ENCODE peak calls at places on chromosomes 5 and 9, in eight cellular contexts. X, M, O, F, J, Y, T and C are unnamed samples. For H3K4me1 and H3K27me3, the result is how much of the 10 kb centered on the place peaks cover.

GRCh38 chr5:157308826-157309465 is 43.0 kb downstream of the CYFIP2 start:
- DNase-seq in O (no peak), X (no peak), T (no peak), Y (no peak), F (no peak), J (peak), M (no peak), C (no peak)

GRCh38 chr5:65721050-65721774 is 697 bp downstream of the SGTB start:
- DNase-seq in J (no peak), Y (peak), F (peak), X (peak), T (peak), O (peak), M (peak), C (peak)

GRCh38 chr9:97109194-97109811 is 70.4 kb upstream of the CTSV start:
- DNase-seq in T (no peak), Y (no peak), O (no peak), J (peak), M (no peak), F (no peak), X (no peak), C (no peak)

GRCh38 chr9:128382261-128382660 is 11.1 kb downstream of the URM1 start:
- DNase-seq in F (no peak), Y (no peak), M (no peak), T (no peak), J (no peak), O (no peak), X (no peak), C (no peak)

GRCh38 chr9:14961372-14962068 is 51.3 kb upstream of the FREM1 start:
- DNase-seq in F (no peak), X (no peak), T (no peak), O (no peak), M (no peak), J (no peak), Y (no peak), C (no peak)

GRCh38 chr9:88529496-88529895 is 5.5 kb upstream of the NXNL2 start:
- DNase-seq in F (no peak), O (no peak), T (no peak), M (no peak), J (no peak), X (no peak), Y (no peak), C (no peak)

GRCh38 chr9:16074962-16075361 is 522.1 kb downstream of the CCDC171 start:
- DNase-seq in M (no peak), J (no peak), O (no peak), X (no peak), T (no peak), F (no peak), Y (no peak), C (no peak)

GRCh38 chr5:129500101-129500500 is 40.0 kb downstream of the ADAMTS19 start:
- DNase-seq in M (no peak), X (no peak), J (no peak), O (no peak), Y (no peak), F (no peak), T (no peak), C (no peak)

GRCh38 chr5:168433982-168434381 is 52.3 kb upstream of the RARS1 start:
- DNase-seq in J (no peak), Y (no peak), O (no peak), T (no peak), M (no peak), X (no peak), F (no peak), C (no peak)

GRCh38 chr9:97293207-97293721 is 14.2 kb upstream of the CCDC180 start:
- DNase-seq in Y (no peak), T (no peak), X (peak), O (peak), J (no peak), M (peak), F (no peak), C (peak)

GRCh38 chr9:132481467-132481866 is 71.5 kb downstream of the CFAP77 start:
- DNase-seq in J (no peak), F (no peak), X (no peak), Y (no peak), O (no peak), T (no peak), M (no peak), C (no peak)

GRCh38 chr5:136656811-136657210 is 291.5 kb upstream of the TRPC7 start:
- DNase-seq in J (no peak), X (no peak), M (no peak), O (no peak), F (no peak), T (no peak), Y (no peak), C (no peak)

GRCh38 chr5:35308391-35308790 is 78.1 kb upstream of the PRLR start:
- DNase-seq in O (no peak), Y (no peak), M (no peak), T (no peak), X (no peak), J (no peak), F (no peak), C (no peak)

GRCh38 chr5:4258170-4258569 is 662.5 kb downstream of the IRX1 start:
- DNase-seq in J (no peak), O (no peak), F (no peak), T (no peak), Y (no peak), X (no peak), M (no peak), C (no peak)

GRCh38 chr5:137446611-137447010 is 52.5 kb downstream of the SPOCK1 start:
- DNase-seq in O (no peak), X (no peak), M (no peak), F (no peak), Y (no peak), T (no peak), J (no peak), C (no peak)

GRCh38 chr9:38619556-38620447 is 594 bp downstream of the ANKRD18A start:
- DNase-seq in O (no peak), J (no peak), X (no peak), Y (no peak), M (no peak), F (peak), T (no peak), C (no peak)

GRCh38 chr5:40171971-40172370 is 507.7 kb upstream of the PTGER4 start:
- DNase-seq in X (no peak), Y (no peak), T (no peak), O (no peak), J (no peak), M (no peak), F (no peak), C (no peak)

GRCh38 chr9:6054280-6055099 is 39.1 kb upstream of the RANBP6 start:
- DNase-seq in X (peak), J (no peak), Y (no peak), T (no peak), M (peak), O (no peak), F (peak), C (peak)

DNA sequence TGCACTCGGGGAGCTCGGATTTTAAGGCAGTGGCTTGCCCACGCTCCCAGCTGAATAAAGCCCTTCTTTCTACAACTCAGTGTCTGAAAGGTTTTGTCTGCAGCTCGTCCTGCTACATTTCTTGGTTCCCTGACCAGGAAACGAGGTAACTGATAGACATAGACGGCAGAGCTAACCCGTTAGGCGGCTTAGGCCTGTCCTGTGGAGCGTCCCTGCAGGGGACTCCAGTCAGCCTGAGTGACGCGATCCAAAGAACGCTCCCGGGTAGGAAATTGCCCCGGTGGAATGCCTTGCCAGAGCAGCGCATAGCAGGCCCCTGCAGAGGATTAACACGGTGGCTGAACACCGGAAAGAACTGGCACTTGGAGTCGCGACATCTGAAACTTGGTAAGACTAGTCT is 1.8 kb upstream of the SELENOP start:
- DNase-seq in X (no peak), T (no peak), J (no peak), F (no peak), M (no peak), O (peak), Y (no peak), C (no peak)
- H3K4me3 ChIP-seq in X (peak), T (no peak), J (no peak), F (no peak), M (no peak), O (peak), Y (no peak), C (no peak)

GRCh38 chr9:20703146-20703545 is 19.1 kb downstream of the FOCAD start:
- DNase-seq in O (no peak), Y (no peak), F (no peak), J (no peak), M (no peak), T (no peak), X (no peak), C (no peak)
- H3K4me1 ChIP-seq in O (under half), Y (under half), F (under half), J (under half), M (under half), T (under half), X (under half), C (under half)

GRCh38 chr9:138069731-138070456 is 192.3 kb downstream of the CACNA1B start:
- DNase-seq in Y (peak), M (no peak), F (no peak), J (no peak), O (no peak), X (no peak), T (peak), C (no peak)

GRCh38 chr9:138072161-138072842 is 194.7 kb downstream of the CACNA1B start:
- DNase-seq in T (peak), F (no peak), J (no peak), X (no peak), M (no peak), Y (peak), O (no peak), C (peak)

GRCh38 chr9:138071731-138072130 is 194.1 kb downstream of the CACNA1B start:
- DNase-seq in F (no peak), J (no peak), Y (peak), M (no peak), O (no peak), X (no peak), T (peak), C (peak)

GRCh38 chr9:138071292-138071691 is 193.7 kb downstream of the CACNA1B start:
- DNase-seq in X (no peak), F (no peak), O (no peak), Y (no peak), T (peak), J (no peak), M (no peak), C (no peak)

DNA sequence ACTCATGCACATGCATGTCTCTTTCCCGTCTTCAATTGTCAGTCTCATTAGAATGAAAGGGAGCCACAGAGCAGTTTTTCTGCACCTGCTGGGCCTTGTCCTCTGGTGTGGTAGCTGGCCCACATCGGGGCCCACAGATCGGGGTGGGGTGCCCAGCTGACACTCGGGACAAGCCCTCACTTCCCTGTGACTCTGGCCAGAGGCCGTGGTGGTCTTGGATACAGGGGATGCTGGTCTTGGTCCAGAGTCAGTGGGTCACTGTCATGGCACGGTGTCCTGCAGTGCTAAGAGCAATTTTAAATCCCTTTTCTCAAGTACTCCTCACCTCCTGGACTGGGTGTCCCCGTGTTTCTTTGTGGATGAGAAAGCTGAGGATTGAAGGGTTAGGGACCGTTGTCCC is 193.2 kb downstream of the CACNA1B start:
- DNase-seq in X (no peak), O (no peak), Y (peak), T (peak), F (no peak), J (no peak), M (no peak), C (no peak)
- H3K27me3 ChIP-seq in X (under half), O (under half), Y (under half), T (under half), F (under half), J (under half), M (half or more), C (under half)

GRCh38 chr9:129936222-129936621 is 101.0 kb downstream of the USP20 start:
- DNase-seq in O (no peak), Y (no peak), J (no peak), T (no peak), X (no peak), M (no peak), F (no peak), C (no peak)

GRCh38 chr9:129933215-129933614 is 98.0 kb downstream of the USP20 start:
- DNase-seq in Y (no peak), F (no peak), J (no peak), X (no peak), M (no peak), T (no peak), O (no peak), C (no peak)

GRCh38 chr9:129933709-129934586 is 98.7 kb downstream of the USP20 start:
- DNase-seq in F (no peak), M (no peak), Y (no peak), J (no peak), O (no peak), T (no peak), X (no peak), C (peak)

GRCh38 chr9:129939426-129939825 is 103.6 kb downstream of the FNBP1 start:
- DNase-seq in O (no peak), T (no peak), F (no peak), Y (no peak), M (no peak), X (no peak), J (no peak), C (no peak)

DNA sequence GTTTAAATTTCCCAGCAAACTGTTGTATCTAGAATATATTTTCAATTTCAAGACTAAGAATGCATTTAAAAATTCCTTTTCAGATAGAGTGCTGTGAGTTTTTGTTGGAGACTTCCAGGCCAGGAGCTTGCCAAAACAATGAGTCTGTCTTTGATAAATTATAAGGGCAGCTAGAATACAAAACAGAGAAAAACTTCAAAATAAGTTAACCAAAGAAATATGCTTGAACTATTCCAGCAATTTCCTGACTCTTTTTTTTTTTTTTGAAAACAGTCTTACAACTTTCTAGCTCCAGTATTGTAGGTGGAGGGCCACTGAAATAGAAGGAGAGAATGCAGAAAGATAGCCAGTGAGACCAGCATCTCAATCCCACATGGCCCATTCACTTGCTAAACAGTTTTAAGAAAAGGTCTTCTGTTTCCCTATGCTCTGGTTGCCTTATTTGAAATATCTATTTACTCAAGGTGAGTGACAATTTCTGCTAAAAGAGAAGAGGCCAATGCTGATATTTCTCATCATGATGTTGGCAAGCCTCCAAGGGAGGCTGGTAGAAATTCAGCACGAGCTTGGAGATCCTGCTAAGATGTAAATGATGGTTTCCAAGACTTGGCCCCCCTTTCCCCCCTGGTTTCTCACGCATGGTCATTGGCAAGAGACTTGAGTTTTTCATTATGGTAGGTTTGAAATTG is 103.2 kb downstream of the USP20 start:
- DNase-seq in O (no peak), J (no peak), X (no peak), F (no peak), Y (no peak), T (no peak), M (no peak), C (no peak)
- H3K4me3 ChIP-seq in O (no peak), J (no peak), X (no peak), F (no peak), Y (no peak), T (no peak), M (no peak), C (no peak)

DNA sequence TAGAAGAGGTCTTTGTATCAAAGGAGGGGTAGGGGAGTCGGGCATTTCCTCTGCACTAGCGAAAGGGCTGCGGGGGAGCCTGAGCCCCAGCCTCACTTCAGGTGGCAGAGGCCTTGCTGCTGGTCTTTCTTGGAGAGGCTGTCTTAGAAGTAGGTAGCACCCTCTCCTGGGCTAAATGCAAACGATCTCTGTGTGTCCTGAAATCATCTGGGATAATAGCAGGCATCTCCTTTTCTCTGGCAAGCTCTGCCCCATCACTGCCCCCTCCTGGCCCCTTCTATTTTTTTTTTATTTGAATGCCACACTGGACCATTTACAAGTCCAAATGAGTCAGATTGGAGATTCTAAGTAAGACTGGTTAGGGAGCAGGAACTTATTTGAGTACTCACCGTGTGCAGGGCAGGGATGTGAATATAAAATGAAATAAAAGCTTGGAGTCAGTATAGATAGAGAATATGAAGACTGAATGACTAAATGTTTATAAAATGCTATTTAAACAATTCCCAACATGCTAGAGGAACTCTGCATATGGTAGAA is 137.1 kb downstream of the FGF1 start:
- DNase-seq in J (peak), Y (peak), X (peak), T (no peak), F (no peak), M (no peak), O (no peak), C (peak)
- H3K4me1 ChIP-seq in J (under half), Y (under half), X (under half), T (under half), F (under half), M (half or more), O (under half), C (half or more)

GRCh38 chr5:178590141-178590923 is at the start of gene COL23A1:
- DNase-seq in F (peak), X (no peak), Y (peak), J (no peak), O (peak), M (peak), T (peak), C (no peak)

GRCh38 chr5:178588769-178589168 is 1.4 kb downstream of the COL23A1 start:
- DNase-seq in X (no peak), F (no peak), J (no peak), Y (no peak), M (no peak), O (no peak), T (no peak), C (no peak)

GRCh38 chr5:178589180-178590140 is 733 bp downstream of the COL23A1 start:
- DNase-seq in M (peak), T (no peak), X (no peak), Y (no peak), O (peak), J (no peak), F (no peak), C (no peak)

GRCh38 chr5:178587793-178588611 is 2.2 kb downstream of the COL23A1 start:
- DNase-seq in J (no peak), M (no peak), T (no peak), X (no peak), Y (no peak), O (no peak), F (no peak), C (no peak)

GRCh38 chr5:178590924-178591423 is 781 bp upstream of the COL23A1 start:
- DNase-seq in Y (no peak), O (peak), M (no peak), J (no peak), T (no peak), F (no peak), X (no peak), C (no peak)
- H3K27me3 ChIP-seq in Y (under half), O (under half), M (under half), J (under half), T (under half), F (under half), X (under half), C (under half)

DNA sequence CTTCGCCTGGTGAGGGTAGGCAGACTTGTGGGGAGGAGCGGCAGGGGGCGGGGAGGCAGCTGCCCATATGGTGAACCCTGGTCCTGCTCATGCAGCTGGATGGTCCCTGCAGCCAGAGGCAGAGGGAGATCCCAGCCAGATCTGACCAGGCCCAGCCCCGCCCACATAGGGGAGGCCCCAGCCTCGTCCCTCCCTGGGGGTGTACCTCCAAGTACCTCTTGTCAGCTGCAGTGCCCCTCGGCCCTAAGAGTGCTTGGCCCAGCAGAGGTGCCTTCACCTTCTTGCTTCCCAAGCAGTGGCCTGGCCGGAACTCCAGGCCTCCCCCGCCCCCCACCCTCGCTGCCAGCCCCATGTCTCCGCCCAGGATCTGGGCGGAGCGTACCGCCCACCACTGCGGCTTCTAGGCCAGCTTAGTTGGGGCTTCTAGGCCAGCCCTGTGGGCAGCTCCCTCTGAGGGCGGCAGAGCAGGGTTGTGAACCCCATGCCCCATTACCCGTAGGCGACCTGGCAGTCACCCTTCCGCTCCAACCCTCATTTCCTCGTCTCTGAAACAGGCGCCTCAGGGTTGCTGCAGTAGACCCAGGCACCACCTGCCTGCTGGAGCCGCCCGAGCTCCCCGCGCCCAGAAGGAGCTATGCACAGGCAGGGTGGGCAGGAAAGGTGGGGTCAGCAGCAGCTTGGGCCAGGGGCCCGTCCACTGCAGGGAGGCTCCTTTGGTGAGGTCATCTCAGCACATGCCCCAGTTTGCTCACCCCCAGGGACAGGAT is at the start of gene SARDH:
- DNase-seq in Y (peak), X (peak), T (peak), M (peak), J (no peak), F (peak), O (peak), C (peak)
- H3K4me3 ChIP-seq in Y (peak), X (peak), T (no peak), M (peak), J (no peak), F (no peak), O (peak), C (peak)

DNA sequence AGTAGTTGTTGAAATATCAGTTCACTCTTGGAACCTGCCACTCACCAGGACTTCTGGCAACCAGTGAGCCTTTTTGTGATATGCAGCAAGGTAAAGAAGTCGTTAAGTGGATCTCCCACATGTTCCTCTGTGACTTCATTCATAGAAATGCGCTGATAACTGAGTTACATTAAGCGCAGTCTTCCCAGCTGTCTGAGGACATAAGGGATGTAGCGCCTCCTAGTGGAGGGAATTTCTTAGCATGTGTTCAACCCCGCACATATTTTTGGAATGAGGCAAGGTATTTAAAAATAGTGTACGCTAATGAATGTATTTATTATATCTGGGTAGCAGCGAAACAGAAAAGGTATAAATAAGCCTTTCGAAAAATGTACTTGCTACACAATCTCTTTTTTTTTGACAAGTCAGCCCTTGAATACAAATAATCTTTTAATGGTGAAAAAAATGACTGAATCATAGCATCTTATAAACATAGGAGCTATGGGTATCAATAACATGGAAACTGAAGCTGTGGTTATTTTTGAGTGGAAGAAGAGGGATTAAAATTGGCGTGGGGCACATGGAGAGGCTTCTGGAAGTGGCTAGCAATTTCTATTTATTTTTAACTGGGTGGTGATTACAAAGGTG is 38.0 kb downstream of the PALM2AKAP2 start:
- DNase-seq in X (peak), F (no peak), O (no peak), Y (peak), J (peak), T (no peak), M (no peak), C (peak)
- H3K4me1 ChIP-seq in X (under half), F (under half), O (under half), Y (under half), J (under half), T (under half), M (under half), C (half or more)